ENCODE peak calls at places on chromosome 21, in nine cellular contexts. S is HCT116, U is hepatocyte, I is OCI-LY7, F is SK-N-SH, Q is neural progenitor cell, P is GM23338, H is GM23248, X is MM.1S. M is an unnamed sample.

GRCh38 chr21:39661740-39662139 is 49.0 kb downstream of the B3GALT5 start:
- DNase-seq in Q (no peak), H (no peak), S (no peak), P (no peak), U (no peak), F (no peak), X (no peak), I (no peak), M (no peak)

GRCh38 chr21:32843561-32843960 is 72.0 kb upstream of the PAXBP1 start:
- DNase-seq in H (no peak), X (no peak), Q (no peak), I (no peak), U (no peak), P (no peak), F (no peak), S (no peak), M (no peak)

GRCh38 chr21:42373181-42373907 is 7.0 kb upstream of the TFF1 start:
- DNase-seq in X (no peak), H (no peak), F (no peak), U (no peak), I (no peak), P (no peak), Q (no peak), S (no peak), M (no peak)

GRCh38 chr21:33931799-33932390 is 16.3 kb upstream of the ATP5PO start:
- DNase-seq in F (no peak), H (peak), P (no peak), Q (no peak), X (no peak), U (no peak), I (no peak), S (no peak), M (peak)

GRCh38 chr21:33642896-33643657 is 776 bp downstream of the ITSN1 start:
- DNase-seq in I (peak), X (peak), F (peak), P (peak), H (peak), U (peak), Q (peak), S (no peak), M (peak)

GRCh38 chr21:32329776-32330175 is 31.1 kb downstream of the MRAP start:
- DNase-seq in U (no peak), S (no peak), I (no peak), H (peak), X (no peak), F (no peak), Q (no peak), P (no peak), M (peak)

GRCh38 chr21:18499761-18500376 is 96.3 kb upstream of the TMPRSS15 start:
- DNase-seq in P (peak), U (peak), X (peak), I (peak), H (peak), Q (peak), F (peak), S (peak), M (peak)

GRCh38 chr21:41642399-41642798 is 124.5 kb downstream of the RIPK4 start:
- DNase-seq in I (no peak), H (peak), U (no peak), P (no peak), F (no peak), X (no peak), Q (no peak), S (no peak), M (peak)

GRCh38 chr21:29933088-29933487 is 6.7 kb downstream of the GRIK1 start:
- DNase-seq in U (no peak), S (no peak), I (no peak), Q (no peak), X (no peak), H (no peak), F (no peak), P (no peak), M (no peak)

GRCh38 chr21:16865612-16866011 is 647.2 kb upstream of the CXADR start:
- DNase-seq in F (no peak), S (no peak), U (no peak), P (no peak), I (no peak), Q (no peak), H (peak), X (no peak), M (no peak)

GRCh38 chr21:38798481-38798882 is 7.2 kb upstream of the ETS2 start:
- DNase-seq in Q (no peak), U (peak), F (peak), I (no peak), H (no peak), S (peak), X (no peak), P (no peak), M (peak)

GRCh38 chr21:32771134-32771523 is 426 bp downstream of the PAXBP1 start:
- DNase-seq in S (no peak), P (peak), H (peak), I (peak), Q (peak), F (peak), X (peak), U (peak), M (peak)

GRCh38 chr21:37445228-37445627 is 78.7 kb downstream of the DYRK1A start:
- DNase-seq in Q (no peak), S (no peak), X (no peak), H (peak), P (no peak), I (no peak), U (no peak), F (no peak), M (no peak)

GRCh38 chr21:38806153-38806941 is 618 bp downstream of the ETS2 start:
- DNase-seq in P (peak), H (peak), S (no peak), I (peak), U (no peak), Q (peak), F (peak), X (no peak), M (no peak)

GRCh38 chr21:41691205-41692203 is 75.3 kb downstream of the RIPK4 start:
- DNase-seq in U (peak), H (no peak), I (no peak), Q (no peak), S (no peak), F (no peak), P (no peak), X (no peak), M (no peak)

GRCh38 chr21:32795376-32795775 is 23.8 kb upstream of the PAXBP1 start:
- DNase-seq in I (no peak), Q (no peak), F (no peak), S (no peak), X (no peak), U (no peak), H (no peak), P (no peak), M (no peak)

GRCh38 chr21:42144679-42145568 is 73.8 kb downstream of the UMODL1 start:
- DNase-seq in I (peak), S (no peak), U (no peak), Q (no peak), X (no peak), F (no peak), H (no peak), P (no peak), M (no peak)

GRCh38 chr21:43866233-43866632 is 1.2 kb downstream of the AGPAT3 start:
- DNase-seq in I (peak), H (peak), U (peak), F (peak), X (peak), P (peak), Q (peak), S (no peak), M (peak)
- TF ChIP-seq EZH2phosphoT487 in I (no peak), H (no peak), U (no peak), F (no peak), X (no peak), P (no peak), Q (peak), S (no peak), M (no peak)

DNA sequence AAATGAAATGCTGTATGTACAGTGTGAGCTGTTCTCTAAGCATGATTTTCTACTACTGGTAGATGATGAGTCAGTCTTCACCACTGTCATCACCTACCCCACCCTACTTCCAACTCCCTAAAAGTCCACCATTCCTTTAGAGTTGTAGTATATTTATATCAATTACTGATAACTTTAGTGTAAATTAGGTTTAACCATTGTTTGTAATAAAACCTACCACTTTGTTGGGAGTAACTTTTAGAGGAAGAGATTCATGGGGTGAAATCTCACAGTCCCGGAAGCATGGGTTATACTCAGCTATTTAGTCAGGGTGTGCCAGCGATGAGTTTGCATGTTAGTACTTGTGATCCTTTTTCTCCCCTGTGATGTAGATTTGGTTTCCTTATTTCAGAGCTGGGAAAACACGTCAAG is 17.1 kb downstream of the MORC3 start:
- DNase-seq in P (no peak), I (no peak), U (no peak), F (no peak), H (peak), S (no peak), Q (no peak), X (no peak), M (peak)
- TF ChIP-seq EZH2phosphoT487 in P (no peak), I (no peak), U (no peak), F (no peak), H (no peak), S (no peak), Q (no peak), X (no peak), M (no peak)

GRCh38 chr21:14092834-14093560 is 117.8 kb downstream of the LIPI start:
- DNase-seq in P (no peak), U (no peak), S (no peak), X (no peak), H (no peak), I (no peak), F (no peak), Q (no peak), M (no peak)

GRCh38 chr21:14097881-14098499 is 112.8 kb downstream of the LIPI start:
- DNase-seq in X (no peak), P (no peak), I (no peak), U (no peak), H (no peak), F (no peak), S (no peak), Q (no peak), M (no peak)

GRCh38 chr21:14096577-14096976 is 114.2 kb downstream of the LIPI start:
- DNase-seq in F (no peak), Q (no peak), U (no peak), S (no peak), H (no peak), I (no peak), X (no peak), P (no peak), M (no peak)

GRCh38 chr21:14096172-14096571 is 114.6 kb downstream of the LIPI start:
- DNase-seq in P (no peak), X (no peak), H (no peak), I (no peak), U (no peak), S (no peak), Q (no peak), F (no peak), M (no peak)

DNA sequence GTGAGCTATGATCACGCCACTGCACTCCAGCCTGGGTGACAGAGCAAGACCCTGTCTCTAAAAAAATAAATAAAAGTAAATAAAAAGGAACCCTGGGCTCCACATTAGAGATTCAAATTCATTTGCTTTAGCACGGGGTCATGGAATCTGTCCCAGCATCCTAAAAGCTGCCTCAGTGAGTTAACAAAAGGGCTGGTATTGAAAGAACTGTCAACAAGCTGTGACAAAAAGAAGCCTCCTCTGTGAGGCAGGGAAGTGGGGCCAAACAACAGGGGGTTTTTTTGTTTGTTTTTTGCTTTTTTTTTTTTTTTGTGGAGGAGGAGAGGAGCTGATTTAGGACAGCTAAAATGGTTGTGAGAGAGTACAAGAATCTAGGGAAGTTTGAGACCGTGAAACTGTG is 115.7 kb downstream of the LIPI start:
- DNase-seq in I (no peak), P (no peak), S (no peak), H (no peak), Q (peak), F (no peak), U (no peak), X (no peak), M (no peak)
- TF ChIP-seq EZH2phosphoT487 in I (no peak), P (no peak), S (no peak), H (no peak), Q (no peak), F (no peak), U (no peak), X (no peak), M (no peak)

GRCh38 chr21:22885614-22886013 is 1887.4 kb downstream of the NCAM2 start:
- DNase-seq in X (no peak), Q (no peak), S (no peak), P (no peak), H (no peak), U (no peak), F (no peak), I (no peak), M (peak)
- TF ChIP-seq EZH2phosphoT487 in X (no peak), Q (no peak), S (no peak), P (no peak), H (no peak), U (no peak), F (no peak), I (no peak), M (no peak)

DNA sequence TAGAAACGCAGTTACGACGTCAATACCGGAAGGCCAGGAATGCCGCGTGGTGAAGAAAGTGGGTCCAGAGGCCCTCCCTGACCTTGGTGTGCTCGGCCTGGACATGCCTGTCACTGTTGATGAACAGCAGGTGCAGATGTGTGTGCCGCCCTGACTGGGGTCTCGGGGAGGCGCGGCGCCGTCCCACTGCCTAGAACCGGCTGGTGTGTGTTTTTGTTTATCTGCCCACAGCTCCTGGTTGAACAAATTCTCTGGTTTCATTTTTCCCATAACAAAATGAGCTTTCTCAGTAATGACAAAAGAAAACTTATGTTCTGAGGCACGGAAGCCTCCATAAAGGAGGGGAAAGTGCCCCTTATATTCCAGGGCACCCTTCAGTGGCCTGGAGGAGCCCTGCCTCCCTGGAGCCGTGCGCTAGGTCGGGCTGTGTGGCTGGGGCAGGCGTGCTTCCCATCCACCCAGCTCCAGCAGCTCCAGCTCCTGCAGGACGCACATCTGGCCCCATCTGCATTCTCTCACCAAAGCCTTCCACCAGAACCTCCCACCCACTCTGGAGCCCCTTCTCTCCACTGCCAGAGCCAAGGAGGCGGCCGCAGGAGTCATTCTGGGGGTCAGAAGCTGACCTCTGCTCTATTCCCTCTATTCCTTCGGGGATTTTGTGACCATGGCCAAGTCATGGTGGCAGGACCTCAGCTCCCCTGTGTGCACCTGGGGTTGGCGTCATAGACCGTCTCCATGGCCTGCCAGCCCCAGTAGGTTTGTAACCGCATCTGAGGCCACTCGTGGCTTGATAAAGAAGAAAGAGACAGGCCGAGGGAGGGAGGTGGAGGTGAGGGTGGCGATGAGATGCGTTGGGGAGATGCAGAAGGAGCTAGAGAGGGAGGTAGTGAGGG is 20.1 kb upstream of the COL18A1 start:
- DNase-seq in F (no peak), Q (no peak), S (no peak), H (no peak), P (no peak), X (no peak), I (no peak), U (no peak), M (no peak)
- TF ChIP-seq EZH2phosphoT487 in F (no peak), Q (no peak), S (no peak), H (no peak), P (no peak), X (no peak), I (no peak), U (no peak), M (no peak)

M was measured in PC-3.